ENCODE peak calls at places on chromosome 17, in five cellular contexts. One of them, this sample, is unnamed.

GRCh38 chr17:1905190-1905919 is 75.5 kb downstream of the RPA1 start:
- DNase-seq in HEK293T: no peak
- DNase-seq in H1: no peak
- DNase-seq in GM12878: no peak
- DNase-seq in HepG2: peak
- DNase-seq in this sample: no peak

GRCh38 chr17:1107083-1107776 is 72.6 kb downstream of the ABR start:
- DNase-seq in HEK293T: no peak
- DNase-seq in H1: no peak
- DNase-seq in GM12878: no peak
- DNase-seq in HepG2: no peak
- DNase-seq in this sample: no peak

GRCh38 chr17:49963626-49964538 is 5.1 kb upstream of the DLX4 start:
- DNase-seq in HEK293T: no peak
- DNase-seq in H1: no peak
- DNase-seq in GM12878: no peak
- DNase-seq in HepG2: no peak
- DNase-seq in this sample: no peak

GRCh38 chr17:8366231-8366630 is 10.3 kb downstream of the KRABD2 start:
- DNase-seq in HEK293T: no peak
- DNase-seq in H1: no peak
- DNase-seq in GM12878: no peak
- DNase-seq in HepG2: no peak
- DNase-seq in this sample: no peak

GRCh38 chr17:70276931-70277330 is 107.6 kb downstream of the KCNJ2 start:
- DNase-seq in HEK293T: no peak
- DNase-seq in H1: no peak
- DNase-seq in GM12878: no peak
- DNase-seq in HepG2: no peak
- DNase-seq in this sample: no peak

GRCh38 chr17:14301279-14301760 is 439 bp downstream of the HS3ST3B1 start:
- DNase-seq in HEK293T: no peak
- DNase-seq in H1: no peak
- DNase-seq in GM12878: no peak
- DNase-seq in HepG2: no peak
- DNase-seq in this sample: no peak

GRCh38 chr17:43334744-43335400 is 63.9 kb upstream of the ARL4D start:
- DNase-seq in HEK293T: no peak
- DNase-seq in H1: no peak
- DNase-seq in GM12878: no peak
- DNase-seq in HepG2: no peak
- DNase-seq in this sample: no peak

GRCh38 chr17:2982854-2983636 is 80.4 kb downstream of the OR1D5 start:
- DNase-seq in HEK293T: no peak
- DNase-seq in H1: no peak
- DNase-seq in GM12878: no peak
- DNase-seq in HepG2: no peak
- DNase-seq in this sample: no peak

GRCh38 chr17:39538875-39539274 is 68.8 kb downstream of the NEUROD2 start:
- DNase-seq in HEK293T: no peak
- DNase-seq in H1: no peak
- DNase-seq in GM12878: no peak
- DNase-seq in HepG2: no peak
- DNase-seq in this sample: no peak

GRCh38 chr17:382644-383533 is 30.3 kb upstream of the RPH3AL start:
- DNase-seq in HEK293T: no peak
- DNase-seq in H1: no peak
- DNase-seq in GM12878: no peak
- DNase-seq in HepG2: peak
- DNase-seq in this sample: peak

GRCh38 chr17:66557193-66557592 is 254.8 kb downstream of the PRKCA start:
- DNase-seq in HEK293T: no peak
- DNase-seq in H1: no peak
- DNase-seq in GM12878: no peak
- DNase-seq in HepG2: no peak
- DNase-seq in this sample: no peak

GRCh38 chr17:927611-928461 is 51.7 kb downstream of the NXN start:
- DNase-seq in HEK293T: no peak
- DNase-seq in H1: no peak
- DNase-seq in GM12878: no peak
- DNase-seq in HepG2: no peak
- DNase-seq in this sample: no peak

GRCh38 chr17:17567631-17568030 is 23.9 kb downstream of the PEMT start:
- DNase-seq in HEK293T: no peak
- DNase-seq in H1: no peak
- DNase-seq in GM12878: no peak
- DNase-seq in HepG2: no peak
- DNase-seq in this sample: no peak

GRCh38 chr17:74746922-74747321 is 1.5 kb upstream of the NHERF1 start:
- DNase-seq in HEK293T: no peak
- DNase-seq in H1: no peak
- DNase-seq in GM12878: no peak
- DNase-seq in HepG2: no peak
- DNase-seq in this sample: no peak

GRCh38 chr17:7213895-7214299 is 5.7 kb downstream of the DLG4 start:
- DNase-seq in HEK293T: peak
- DNase-seq in H1: peak
- DNase-seq in GM12878: no peak
- DNase-seq in HepG2: peak
- DNase-seq in this sample: peak

GRCh38 chr17:47705536-47706481 is 11.8 kb downstream of the TBKBP1 start:
- DNase-seq in HEK293T: no peak
- DNase-seq in H1: no peak
- DNase-seq in GM12878: no peak
- DNase-seq in HepG2: no peak
- DNase-seq in this sample: no peak

GRCh38 chr17:51948128-51948527 is 210.4 kb downstream of the CA10 start:
- DNase-seq in HEK293T: no peak
- DNase-seq in H1: no peak
- DNase-seq in GM12878: no peak
- DNase-seq in HepG2: no peak
- DNase-seq in this sample: no peak

GRCh38 chr17:75406222-75406615 is 741 bp upstream of the GRB2 start:
- DNase-seq in HEK293T: no peak
- DNase-seq in H1: no peak
- DNase-seq in GM12878: no peak
- DNase-seq in HepG2: no peak
- DNase-seq in this sample: no peak

GRCh38 chr17:43871947-43872690 is 25.1 kb downstream of the CD300LG start:
- DNase-seq in HEK293T: no peak
- DNase-seq in H1: no peak
- DNase-seq in GM12878: no peak
- DNase-seq in HepG2: no peak
- DNase-seq in this sample: no peak

GRCh38 chr17:45150911-45151809 is 2.9 kb downstream of the HEXIM1 start:
- DNase-seq in HEK293T: no peak
- DNase-seq in H1: no peak
- DNase-seq in GM12878: no peak
- DNase-seq in HepG2: no peak
- DNase-seq in this sample: no peak

GRCh38 chr17:68200689-68201424 is 47.0 kb upstream of the AMZ2 start:
- DNase-seq in HEK293T: peak
- DNase-seq in H1: peak
- DNase-seq in GM12878: no peak
- DNase-seq in HepG2: peak
- DNase-seq in this sample: peak

DNA sequence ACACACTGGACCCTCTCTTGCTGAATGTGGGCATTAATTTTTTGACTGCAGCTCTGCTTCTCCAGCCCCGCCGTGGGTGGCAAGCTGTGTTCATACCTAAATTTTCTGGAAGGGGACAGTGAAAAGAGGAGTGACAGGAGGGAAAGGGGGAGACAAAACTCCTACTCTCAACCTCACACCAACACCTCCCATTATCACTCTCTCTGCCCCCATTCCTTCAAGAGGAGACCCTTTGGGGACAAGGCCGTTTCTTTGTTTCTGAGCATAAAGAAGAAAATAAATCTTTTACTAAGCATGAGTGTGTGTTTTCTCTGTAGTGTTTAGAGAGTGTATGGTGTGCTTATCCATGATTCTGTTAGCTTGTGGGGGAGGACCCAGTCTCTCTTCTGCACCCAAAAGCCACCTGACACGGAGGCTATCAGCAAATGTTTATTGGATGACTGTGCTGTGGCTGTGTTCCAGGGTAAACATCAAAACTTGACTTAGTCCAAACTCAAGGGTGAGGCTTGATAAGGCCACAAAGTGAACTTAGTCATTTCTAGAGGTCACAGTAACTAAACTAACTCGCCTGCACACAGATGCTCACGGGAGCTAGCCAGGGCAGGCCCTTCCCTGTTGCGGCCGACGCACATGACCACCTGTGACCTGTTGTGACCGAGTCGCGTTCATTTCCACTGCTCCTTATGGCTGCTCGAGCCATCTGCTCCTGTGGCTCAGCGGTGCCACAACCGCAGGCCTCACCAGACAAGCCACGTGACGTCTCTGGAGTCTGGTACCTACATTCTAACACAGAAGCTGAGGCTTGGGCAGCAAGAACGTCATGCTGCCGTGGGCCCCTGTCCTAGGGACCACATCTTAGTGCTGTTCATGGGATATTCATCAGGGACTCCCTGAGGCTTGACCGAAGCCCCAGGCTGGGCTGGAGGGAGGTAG is 9.8 kb upstream of the MED11 start:
- DNase-seq in HEK293T: no peak
- DNase-seq in H1: no peak
- DNase-seq in GM12878: no peak
- DNase-seq in HepG2: peak
- DNase-seq in this sample: no peak
- TF ChIP-seq SUZ12 in HEK293T: no peak
- TF ChIP-seq SUZ12 in H1: no peak
- TF ChIP-seq SUZ12 in GM12878: no peak
- TF ChIP-seq SUZ12 in HepG2: no peak
- TF ChIP-seq SUZ12 in this sample: no peak

GRCh38 chr17:82094931-82095776 is 2.9 kb downstream of the FASN start:
- DNase-seq in HEK293T: no peak
- DNase-seq in H1: no peak
- DNase-seq in GM12878: no peak
- DNase-seq in HepG2: no peak
- DNase-seq in this sample: no peak

GRCh38 chr17:82092628-82092994 is 5.4 kb downstream of the FASN start:
- DNase-seq in HEK293T: no peak
- DNase-seq in H1: no peak
- DNase-seq in GM12878: no peak
- DNase-seq in HepG2: no peak
- DNase-seq in this sample: no peak

GRCh38 chr17:82091264-82092066 is 6.6 kb downstream of the FASN start:
- DNase-seq in HEK293T: no peak
- DNase-seq in H1: no peak
- DNase-seq in GM12878: no peak
- DNase-seq in HepG2: no peak
- DNase-seq in this sample: no peak

GRCh38 chr17:82092094-82092586 is 5.9 kb downstream of the FASN start:
- DNase-seq in HEK293T: no peak
- DNase-seq in H1: no peak
- DNase-seq in GM12878: no peak
- DNase-seq in HepG2: no peak
- DNase-seq in this sample: no peak

DNA sequence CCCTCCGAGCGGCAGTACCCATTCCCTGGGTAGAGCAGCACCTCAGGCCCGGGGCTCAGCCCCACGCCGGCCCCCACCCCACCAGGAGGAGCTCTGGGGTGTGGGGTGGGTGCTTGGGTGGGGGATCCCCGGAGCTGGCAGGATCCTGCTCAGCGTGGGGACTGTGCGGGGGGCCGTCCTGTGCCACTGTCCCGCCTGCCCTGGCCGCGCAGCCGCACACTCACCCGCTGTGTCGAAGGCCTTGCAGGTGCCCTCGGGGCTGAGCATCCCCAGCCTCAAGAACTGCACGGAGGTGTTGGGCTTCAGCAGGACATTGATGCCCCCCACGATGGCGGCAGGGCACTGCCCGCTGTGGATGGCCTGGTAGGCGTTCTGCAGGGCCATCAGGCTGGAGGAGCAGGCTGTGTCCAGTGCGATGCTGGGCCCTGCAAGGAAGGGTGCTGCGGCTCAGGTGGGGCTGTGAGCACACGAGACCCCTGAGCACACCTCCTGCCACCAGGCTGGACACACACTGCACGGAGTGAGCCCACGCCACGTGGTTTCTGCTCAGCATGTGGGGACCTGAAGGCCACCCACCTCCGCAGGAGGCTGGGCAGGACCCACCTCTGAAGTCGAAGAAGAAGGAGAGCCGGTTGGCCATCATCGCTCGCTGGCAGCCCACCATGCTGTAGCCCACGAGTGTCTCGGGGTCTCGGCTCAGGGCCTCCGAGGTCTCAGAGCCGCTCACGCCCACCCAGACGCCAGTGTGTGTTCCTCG is 4.9 kb downstream of the FASN start:
- DNase-seq in HEK293T: no peak
- DNase-seq in H1: no peak
- DNase-seq in GM12878: no peak
- DNase-seq in HepG2: no peak
- DNase-seq in this sample: no peak
- TF ChIP-seq SUZ12 in HEK293T: no peak
- TF ChIP-seq SUZ12 in H1: no peak
- TF ChIP-seq SUZ12 in GM12878: no peak
- TF ChIP-seq SUZ12 in HepG2: no peak
- TF ChIP-seq SUZ12 in this sample: no peak

DNA sequence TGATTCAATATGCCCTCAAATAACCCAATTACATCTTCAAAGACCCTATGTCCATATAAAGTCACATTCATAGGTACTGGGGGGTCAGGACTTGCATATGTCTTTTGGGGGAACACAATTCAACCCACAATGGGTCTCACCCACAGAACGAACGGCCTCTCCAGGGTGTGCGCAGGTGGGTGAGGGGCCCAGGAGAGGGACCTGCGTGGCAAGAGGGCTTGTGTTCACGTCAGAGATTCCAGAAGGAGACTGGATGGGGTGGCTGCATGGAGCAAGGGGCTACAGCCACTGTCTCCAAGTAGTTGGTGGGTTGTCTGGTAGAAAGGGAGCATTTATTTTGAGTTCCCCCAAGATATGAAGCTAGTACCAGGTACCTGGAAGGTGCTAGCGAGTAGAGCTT is 212.2 kb downstream of the SEC14L1 start:
- DNase-seq in HEK293T: peak
- DNase-seq in H1: no peak
- DNase-seq in GM12878: no peak
- DNase-seq in HepG2: no peak
- DNase-seq in this sample: no peak
- TF ChIP-seq SUZ12 in HEK293T: no peak
- TF ChIP-seq SUZ12 in H1: no peak
- TF ChIP-seq SUZ12 in GM12878: no peak
- TF ChIP-seq SUZ12 in HepG2: no peak
- TF ChIP-seq SUZ12 in this sample: no peak

DNA sequence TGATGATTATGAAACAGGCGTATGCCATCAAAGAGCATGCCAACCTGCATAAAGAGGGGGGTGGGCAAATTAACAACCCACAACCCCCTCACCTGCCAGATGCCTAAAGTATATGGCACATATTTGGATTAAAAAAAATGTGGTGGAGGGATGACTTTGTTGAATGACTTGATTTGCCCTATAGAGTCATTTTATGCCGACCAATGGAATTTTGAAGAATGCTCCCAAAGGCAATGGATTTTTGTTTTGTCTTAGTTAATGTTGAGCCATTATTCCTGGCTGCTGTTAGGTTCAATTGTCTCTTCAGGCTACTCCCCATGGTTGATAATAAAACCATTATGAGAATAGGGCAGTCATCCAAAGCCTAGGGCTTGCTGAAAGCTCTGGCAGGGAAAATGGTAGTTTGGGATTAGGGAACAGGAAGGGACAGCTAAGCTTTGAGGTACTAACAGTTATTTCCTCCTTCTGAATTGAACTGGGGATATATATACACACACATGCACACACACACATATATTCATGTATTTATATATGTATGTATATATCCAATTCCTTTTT is 5.8 kb upstream of the CHCT1 start:
- DNase-seq in HEK293T: no peak
- DNase-seq in H1: no peak
- DNase-seq in GM12878: no peak
- DNase-seq in HepG2: no peak
- DNase-seq in this sample: no peak
- TF ChIP-seq SUZ12 in HEK293T: no peak
- TF ChIP-seq SUZ12 in H1: no peak
- TF ChIP-seq SUZ12 in GM12878: no peak
- TF ChIP-seq SUZ12 in HepG2: no peak
- TF ChIP-seq SUZ12 in this sample: no peak